ENCODE peak calls at places on chromosomes 12 and 14, in ten cellular contexts. O is RWPE2; B is coronary artery; E is gastrocnemius medialis; Z is ascending aorta; L is pancreas; P is aorta; A is thoracic aorta; M is OCI-LY7; N is effector memory CD4-positive, alpha-beta T cell. C is an unnamed sample.

GRCh38 chr14:20413785-20414117 is 450 bp upstream of the TEP1 start:
- DNase-seq in O (no peak), L (no peak), Z (no peak), A (no peak), N (no peak), M (peak; percentile 31), B (no peak), E (no peak), P (no peak), C (peak; percentile 9)

GRCh38 chr14:69262516-69262915 is 2.6 kb downstream of the GALNT16 start:
- DNase-seq in N (no peak), A (no peak), M (no peak), L (no peak), E (no peak), B (no peak), Z (no peak), P (no peak), O (no peak), C (no peak)

GRCh38 chr14:69922198-69922597 is 43.0 kb downstream of the SMOC1 start:
- DNase-seq in O (no peak), L (no peak), E (no peak), M (no peak), A (no peak), P (no peak), B (no peak), Z (no peak), N (no peak), C (no peak)

GRCh38 chr12:48995061-48995879 is 3.9 kb downstream of the DDN start:
- DNase-seq in M (peak; percentile 61), P (peak; percentile 92), E (no peak), L (peak; percentile 90), O (no peak), Z (no peak), A (no peak), B (no peak), N (peak; percentile 29), C (peak; percentile 97)

GRCh38 chr12:132393991-132394949 is 64.9 kb upstream of the GALNT9 start:
- DNase-seq in Z (no peak), L (peak; percentile 47), E (no peak), P (no peak), O (peak; percentile 36), N (no peak), M (no peak), A (no peak), B (no peak), C (no peak)

GRCh38 chr12:120742207-120742536 is 16.5 kb downstream of the ACADS start:
- DNase-seq in P (no peak), E (peak; percentile 58), M (no peak), O (no peak), N (no peak), A (no peak), L (no peak), Z (no peak), B (no peak), C (no peak)

GRCh38 chr14:61653507-61653906 is 41.8 kb upstream of the HIF1A start:
- DNase-seq in E (no peak), L (no peak), N (no peak), Z (no peak), A (no peak), M (no peak), B (no peak), P (no peak), O (peak; percentile 85), C (peak; percentile 55)

GRCh38 chr12:114799574-114800487 is 115.9 kb upstream of the TBX3 start:
- DNase-seq in L (peak; percentile 78), N (no peak), B (no peak), Z (no peak), O (no peak), A (no peak), M (no peak), P (no peak), E (no peak), C (no peak)

GRCh38 chr12:19220861-19221466 is 91.4 kb downstream of the PLEKHA5 start:
- DNase-seq in B (no peak), A (no peak), L (no peak), P (no peak), N (no peak), O (no peak), Z (no peak), M (no peak), E (no peak), C (no peak)

GRCh38 chr12:40511341-40511740 is 180.9 kb upstream of the CNTN1 start:
- DNase-seq in O (no peak), B (no peak), E (no peak), M (no peak), L (no peak), A (no peak), N (no peak), Z (no peak), P (no peak), C (no peak)

GRCh38 chr14:53306926-53307325 is 153.8 kb upstream of the DDHD1 start:
- DNase-seq in O (no peak), A (no peak), N (no peak), M (no peak), P (no peak), L (no peak), B (no peak), E (no peak), Z (no peak), C (no peak)

DNA sequence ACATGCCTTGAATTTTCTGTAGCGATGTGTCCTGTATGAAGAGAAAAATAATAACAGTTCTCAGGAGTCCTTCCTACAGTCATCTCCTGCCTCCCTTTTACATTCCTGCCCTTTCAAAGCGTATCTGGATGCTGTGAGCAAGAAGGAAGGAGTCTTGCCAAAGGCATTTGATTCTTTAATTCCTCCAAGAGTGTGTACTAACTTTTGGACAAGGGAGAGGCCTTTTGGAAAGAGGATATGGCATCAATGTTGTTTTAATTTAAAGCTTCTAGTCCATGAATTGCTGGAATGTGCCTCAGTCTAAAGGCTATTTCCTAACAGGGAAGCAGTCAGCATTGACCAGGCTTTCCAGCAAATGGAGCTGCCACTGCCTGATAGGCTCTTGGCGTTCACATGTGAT is 220.5 kb downstream of the FBXL14 start:
- DNase-seq in L (no peak), N (no peak), M (no peak), O (no peak), B (no peak), A (no peak), E (no peak), P (no peak), Z (no peak), C (no peak)
- H3K27ac ChIP-seq in L (no peak overlapping the region), N (no peak overlapping the region), M (no peak overlapping the region), O (no peak overlapping the region), B (no peak overlapping the region), A (no peak overlapping the region), E (no peak overlapping the region), P (no peak overlapping the region), Z (no peak overlapping the region), C (no peak overlapping the region)

GRCh38 chr12:28558232-28558631 is 368.0 kb downstream of the CCDC91 start:
- DNase-seq in B (no peak), L (no peak), P (no peak), O (no peak), M (no peak), N (no peak), A (no peak), E (no peak), Z (no peak), C (no peak)

GRCh38 chr12:28555729-28556128 is 365.5 kb downstream of the CCDC91 start:
- DNase-seq in O (no peak), M (no peak), E (no peak), L (no peak), P (no peak), A (no peak), N (no peak), Z (no peak), B (no peak), C (no peak)

GRCh38 chr12:28550757-28551381 is 360.6 kb downstream of the CCDC91 start:
- DNase-seq in L (no peak), Z (no peak), A (no peak), N (no peak), E (no peak), M (no peak), B (no peak), P (no peak), O (no peak), C (peak; percentile 20)

GRCh38 chr12:28552472-28553061 is 362.3 kb downstream of the CCDC91 start:
- DNase-seq in L (no peak), E (no peak), B (no peak), M (no peak), P (no peak), N (no peak), A (no peak), O (no peak), Z (no peak), C (no peak)
- H3K27ac ChIP-seq in L (no peak overlapping the region), E (no peak overlapping the region), B (no peak overlapping the region), M (no peak overlapping the region), P (no peak overlapping the region), N (no peak overlapping the region), A (no peak overlapping the region), O (no peak overlapping the region), Z (no peak overlapping the region), C (no peak overlapping the region)

DNA sequence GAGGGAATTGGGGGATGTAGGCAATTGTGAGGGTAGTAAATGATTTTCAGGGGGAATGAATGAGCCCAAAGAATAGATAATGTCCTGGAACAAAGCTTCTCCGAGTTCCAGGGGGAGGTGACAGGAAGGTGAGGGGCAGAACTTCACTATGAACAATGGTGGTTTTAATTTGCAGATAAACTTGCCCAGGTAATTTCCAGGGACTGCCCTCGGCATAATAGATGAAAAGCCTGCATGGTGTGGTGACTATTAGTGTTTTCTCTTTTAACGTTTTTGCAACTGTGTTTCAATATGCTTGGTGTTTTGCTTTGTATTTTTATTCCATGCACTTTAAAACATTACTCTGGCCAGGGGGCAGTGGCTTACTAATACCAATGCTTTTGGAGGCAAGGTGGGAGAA is 325.2 kb upstream of the RGS6 start:
- DNase-seq in Z (no peak), P (no peak), L (no peak), E (no peak), M (no peak), O (no peak), B (no peak), N (no peak), A (no peak), C (no peak)
- H3K27ac ChIP-seq in Z (no peak overlapping the region), P (no peak overlapping the region), L (no peak overlapping the region), E (no peak overlapping the region), M (no peak overlapping the region), O (no peak overlapping the region), B (no peak overlapping the region), N (no peak overlapping the region), A (no peak overlapping the region), C (no peak overlapping the region)

GRCh38 chr14:103537175-103537990 is 8.4 kb downstream of the TRMT61A start:
- DNase-seq in N (no peak), E (no peak), L (no peak), A (no peak), M (no peak), Z (no peak), P (no peak), O (no peak), B (no peak), C (no peak)

GRCh38 chr14:103540816-103541493 is 12.0 kb downstream of the TRMT61A start:
- DNase-seq in E (no peak), L (no peak), N (no peak), M (no peak), A (no peak), B (no peak), O (no peak), P (no peak), Z (no peak), C (peak; percentile 46)

GRCh38 chr14:103538291-103539055 is 9.5 kb downstream of the TRMT61A start:
- DNase-seq in P (no peak), L (no peak), N (no peak), Z (no peak), O (no peak), A (no peak), E (no peak), M (no peak), B (no peak), C (no peak)

GRCh38 chr14:103541494-103541943 is 12.5 kb downstream of the TRMT61A start:
- DNase-seq in P (no peak), L (no peak), B (no peak), N (no peak), E (no peak), M (no peak), A (no peak), Z (no peak), O (no peak), C (no peak)

GRCh38 chr14:103539056-103539825 is 10.2 kb downstream of the TRMT61A start:
- DNase-seq in Z (no peak), P (no peak), E (no peak), N (no peak), B (no peak), A (no peak), L (no peak), M (peak; percentile 30), O (no peak), C (no peak)
- H3K27ac ChIP-seq in Z (peak overlapping the region; percentile 83), P (peak overlapping the region; percentile 28), E (peak overlapping the region; percentile 65), N (no peak overlapping the region), B (peak overlapping the region; percentile 84), A (peak overlapping the region; percentile 71), L (no peak overlapping the region), M (no peak overlapping the region), O (peak overlapping the region; percentile 94), C (peak overlapping the region; percentile 100)

C was measured in RWPE1.